ENCODE peak calls at places on chromosomes 3 and 15, in five cellular contexts. One of them, this sample, is unnamed.

GRCh38 chr3:53254810-53255359 is 937 bp downstream of the TKT start:
- DNase-seq in GM23248: peak
- DNase-seq in GM23338: peak
- DNase-seq in DND-41: peak
- DNase-seq in PC-3: peak
- DNase-seq in this sample: no peak

GRCh38 chr3:192818126-192818525 is 90.8 kb upstream of the FGF12 start:
- DNase-seq in GM23248: peak
- DNase-seq in GM23338: no peak
- DNase-seq in DND-41: no peak
- DNase-seq in PC-3: no peak
- DNase-seq in this sample: no peak

GRCh38 chr3:55226696-55227095 is 260.4 kb downstream of the WNT5A start:
- DNase-seq in GM23248: no peak
- DNase-seq in GM23338: no peak
- DNase-seq in DND-41: no peak
- DNase-seq in PC-3: no peak
- DNase-seq in this sample: no peak

GRCh38 chr3:176967525-176967924 is 229.8 kb downstream of the TBL1XR1 start:
- DNase-seq in GM23248: no peak
- DNase-seq in GM23338: no peak
- DNase-seq in DND-41: no peak
- DNase-seq in PC-3: peak
- DNase-seq in this sample: no peak

GRCh38 chr3:50132421-50133282 is 22.5 kb upstream of the SEMA3F start:
- DNase-seq in GM23248: peak
- DNase-seq in GM23338: peak
- DNase-seq in DND-41: no peak
- DNase-seq in PC-3: no peak
- DNase-seq in this sample: no peak

GRCh38 chr3:35664460-35664919 is 25.2 kb downstream of the ARPP21 start:
- DNase-seq in GM23248: peak
- DNase-seq in GM23338: peak
- DNase-seq in DND-41: peak
- DNase-seq in PC-3: no peak
- DNase-seq in this sample: no peak

GRCh38 chr3:64003589-64003988 is 19.7 kb downstream of the PSMD6 start:
- DNase-seq in GM23248: no peak
- DNase-seq in GM23338: no peak
- DNase-seq in DND-41: no peak
- DNase-seq in PC-3: no peak
- DNase-seq in this sample: no peak

GRCh38 chr3:184337315-184337714 is at the start of gene FAM131A:
- DNase-seq in GM23248: peak
- DNase-seq in GM23338: peak
- DNase-seq in DND-41: no peak
- DNase-seq in PC-3: no peak
- DNase-seq in this sample: no peak

GRCh38 chr15:35159170-35159569 is 74.1 kb upstream of the NANOGP8 start:
- DNase-seq in GM23248: no peak
- DNase-seq in GM23338: no peak
- DNase-seq in DND-41: no peak
- DNase-seq in PC-3: no peak
- DNase-seq in this sample: no peak

GRCh38 chr3:47577583-47578118 is 1.0 kb downstream of the CSPG5 start:
- DNase-seq in GM23248: peak
- DNase-seq in GM23338: peak
- DNase-seq in DND-41: no peak
- DNase-seq in PC-3: no peak
- DNase-seq in this sample: no peak

GRCh38 chr15:70447927-70448698 is 315.2 kb downstream of the UACA start:
- DNase-seq in GM23248: no peak
- DNase-seq in GM23338: peak
- DNase-seq in DND-41: peak
- DNase-seq in PC-3: no peak
- DNase-seq in this sample: no peak

GRCh38 chr3:114706591-114707224 is 412.9 kb downstream of the TIGIT start:
- DNase-seq in GM23248: peak
- DNase-seq in GM23338: no peak
- DNase-seq in DND-41: no peak
- DNase-seq in PC-3: peak
- DNase-seq in this sample: peak

GRCh38 chr15:81103857-81104256 is 30.2 kb upstream of the CFAP161 start:
- DNase-seq in GM23248: no peak
- DNase-seq in GM23338: no peak
- DNase-seq in DND-41: no peak
- DNase-seq in PC-3: no peak
- DNase-seq in this sample: no peak

GRCh38 chr15:45389351-45389750 is 11.0 kb upstream of the GATM start:
- DNase-seq in GM23248: no peak
- DNase-seq in GM23338: no peak
- DNase-seq in DND-41: no peak
- DNase-seq in PC-3: no peak
- DNase-seq in this sample: no peak

GRCh38 chr3:46372492-46373359 is 2.0 kb downstream of the CCR5 start:
- DNase-seq in GM23248: peak
- DNase-seq in GM23338: peak
- DNase-seq in DND-41: peak
- DNase-seq in PC-3: peak
- DNase-seq in this sample: no peak

GRCh38 chr3:182309120-182309519 is 484.2 kb upstream of the ATP11B start:
- DNase-seq in GM23248: no peak
- DNase-seq in GM23338: no peak
- DNase-seq in DND-41: no peak
- DNase-seq in PC-3: peak
- DNase-seq in this sample: no peak

GRCh38 chr15:77528290-77528967 is 104.3 kb downstream of the LINGO1 start:
- DNase-seq in GM23248: no peak
- DNase-seq in GM23338: no peak
- DNase-seq in DND-41: no peak
- DNase-seq in PC-3: no peak
- DNase-seq in this sample: no peak

GRCh38 chr3:164222200-164222599 is 856.1 kb downstream of the SI start:
- DNase-seq in GM23248: no peak
- DNase-seq in GM23338: no peak
- DNase-seq in DND-41: peak
- DNase-seq in PC-3: no peak
- DNase-seq in this sample: no peak

GRCh38 chr15:73685561-73685960 is 1.4 kb downstream of the CD276 start:
- DNase-seq in GM23248: peak
- DNase-seq in GM23338: no peak
- DNase-seq in DND-41: no peak
- DNase-seq in PC-3: no peak
- DNase-seq in this sample: no peak

GRCh38 chr3:138442433-138442832 is 8.0 kb downstream of the ESYT3 start:
- DNase-seq in GM23248: peak
- DNase-seq in GM23338: no peak
- DNase-seq in DND-41: no peak
- DNase-seq in PC-3: peak
- DNase-seq in this sample: no peak

GRCh38 chr3:23165571-23165970 is 37.6 kb upstream of the UBE2E2 start:
- DNase-seq in GM23248: no peak
- DNase-seq in GM23338: no peak
- DNase-seq in DND-41: no peak
- DNase-seq in PC-3: no peak
- DNase-seq in this sample: no peak

GRCh38 chr3:183587337-183587736 is 31.8 kb upstream of the KLHL6 start:
- DNase-seq in GM23248: no peak
- DNase-seq in GM23338: no peak
- DNase-seq in DND-41: peak
- DNase-seq in PC-3: no peak
- DNase-seq in this sample: no peak

GRCh38 chr3:194732617-194733016 is 46.9 kb downstream of the FAM43A start:
- DNase-seq in GM23248: no peak
- DNase-seq in GM23338: no peak
- DNase-seq in DND-41: no peak
- DNase-seq in PC-3: no peak
- DNase-seq in this sample: no peak

GRCh38 chr3:139230391-139230790 is 113.4 kb upstream of the MRPS22 start:
- DNase-seq in GM23248: no peak
- DNase-seq in GM23338: no peak
- DNase-seq in DND-41: no peak
- DNase-seq in PC-3: no peak
- DNase-seq in this sample: no peak

GRCh38 chr15:85062560-85062959 is 80.9 kb downstream of the PDE8A start:
- DNase-seq in GM23248: no peak
- DNase-seq in GM23338: no peak
- DNase-seq in DND-41: no peak
- DNase-seq in PC-3: no peak
- DNase-seq in this sample: no peak

GRCh38 chr3:174524203-174524602 is 334.9 kb upstream of the NAALADL2 start:
- DNase-seq in GM23248: no peak
- DNase-seq in GM23338: no peak
- DNase-seq in DND-41: no peak
- DNase-seq in PC-3: no peak
- DNase-seq in this sample: no peak

GRCh38 chr3:1828519-1828918 is 270.1 kb upstream of the CNTN4 start:
- DNase-seq in GM23248: no peak
- DNase-seq in GM23338: no peak
- DNase-seq in DND-41: no peak
- DNase-seq in PC-3: no peak
- DNase-seq in this sample: no peak

GRCh38 chr15:79981861-79982455 is 11.0 kb upstream of the BCL2A1 start:
- DNase-seq in GM23248: no peak
- DNase-seq in GM23338: no peak
- DNase-seq in DND-41: no peak
- DNase-seq in PC-3: no peak
- DNase-seq in this sample: no peak
- H3K27ac ChIP-seq in GM23248: no peak
- H3K27ac ChIP-seq in GM23338: no peak
- H3K27ac ChIP-seq in DND-41: no peak
- H3K27ac ChIP-seq in PC-3: no peak
- H3K27ac ChIP-seq in this sample: no peak

DNA sequence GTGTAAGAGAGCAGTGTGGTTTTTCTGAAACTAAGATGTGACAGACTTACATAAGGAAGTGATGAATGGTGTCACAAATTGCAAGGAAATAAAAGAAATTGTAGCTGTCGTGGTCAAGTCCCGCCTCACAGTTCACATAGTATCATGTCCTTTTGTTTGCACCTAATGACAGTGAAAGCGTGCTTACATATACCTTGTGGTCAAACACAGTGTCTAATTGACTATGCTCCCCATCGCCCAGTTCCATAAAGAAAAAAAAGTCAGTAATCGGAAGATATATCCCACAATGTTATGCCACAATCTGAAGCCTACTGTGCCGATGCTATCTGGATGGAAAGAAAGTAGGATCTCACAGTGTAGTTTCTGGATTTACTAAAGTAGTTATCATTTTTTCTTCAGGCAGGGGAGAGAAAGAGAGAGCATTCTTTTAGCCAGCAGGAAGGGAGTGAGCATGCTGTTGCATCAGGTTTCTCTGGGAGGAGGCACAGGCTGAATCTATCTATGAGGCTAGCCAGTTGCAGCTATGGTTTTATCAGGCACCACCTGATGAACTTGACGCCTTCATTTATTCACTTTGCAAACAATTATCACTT is 9.9 kb upstream of the PLSCR1 start:
- DNase-seq in GM23248: peak
- DNase-seq in GM23338: no peak
- DNase-seq in DND-41: no peak
- DNase-seq in PC-3: no peak
- DNase-seq in this sample: no peak
- H3K27ac ChIP-seq in GM23248: no peak
- H3K27ac ChIP-seq in GM23338: no peak
- H3K27ac ChIP-seq in DND-41: no peak
- H3K27ac ChIP-seq in PC-3: no peak
- H3K27ac ChIP-seq in this sample: no peak

GRCh38 chr3:43644443-43644842 is 22.6 kb upstream of the ANO10 start:
- DNase-seq in GM23248: no peak
- DNase-seq in GM23338: no peak
- DNase-seq in DND-41: no peak
- DNase-seq in PC-3: peak
- DNase-seq in this sample: no peak

GRCh38 chr3:43637702-43638101 is 15.9 kb upstream of the ANO10 start:
- DNase-seq in GM23248: no peak
- DNase-seq in GM23338: no peak
- DNase-seq in DND-41: no peak
- DNase-seq in PC-3: peak
- DNase-seq in this sample: no peak

GRCh38 chr3:43641306-43642114 is 19.7 kb upstream of the ANO10 start:
- DNase-seq in GM23248: peak
- DNase-seq in GM23338: no peak
- DNase-seq in DND-41: no peak
- DNase-seq in PC-3: no peak
- DNase-seq in this sample: no peak

GRCh38 chr3:43632986-43633385 is 11.2 kb upstream of the ANO10 start:
- DNase-seq in GM23248: no peak
- DNase-seq in GM23338: no peak
- DNase-seq in DND-41: no peak
- DNase-seq in PC-3: no peak
- DNase-seq in this sample: no peak

GRCh38 chr3:43638594-43639447 is 17.0 kb upstream of the ANO10 start:
- DNase-seq in GM23248: peak
- DNase-seq in GM23338: peak
- DNase-seq in DND-41: no peak
- DNase-seq in PC-3: peak
- DNase-seq in this sample: peak
- H3K27ac ChIP-seq in GM23248: no peak
- H3K27ac ChIP-seq in GM23338: no peak
- H3K27ac ChIP-seq in DND-41: no peak
- H3K27ac ChIP-seq in PC-3: peak
- H3K27ac ChIP-seq in this sample: peak

GRCh38 chr3:156666073-156666472 is 8.3 kb upstream of the TIPARP start:
- DNase-seq in GM23248: no peak
- DNase-seq in GM23338: no peak
- DNase-seq in DND-41: no peak
- DNase-seq in PC-3: no peak
- DNase-seq in this sample: no peak
- H3K27ac ChIP-seq in GM23248: no peak
- H3K27ac ChIP-seq in GM23338: no peak
- H3K27ac ChIP-seq in DND-41: no peak
- H3K27ac ChIP-seq in PC-3: no peak
- H3K27ac ChIP-seq in this sample: no peak